ENCODE peak calls at places on chromosome 13, in nine cellular contexts. W is pancreas; P is kidney glomerular epithelial cell; Y is stimulated activated CD4-positive, alpha-beta T cell treated with anti-CD3 and anti-CD28 coated beads, Interleukin-4, amount 100 ng/mL, for 1 hour; A is iPS DF 19.7; U is activated T-cell treated with anti-CD3 and anti-CD28 coated beads for 48 hours; B is activated B cell treated with CpG ODN at 0.5 μM for 24 hours; K is hypothalamus; C is fibroblast of mammary gland. O is an unnamed sample.
A peak's percentile ranks its signal among the peaks of the same experiment; 100 is the strongest.

GRCh38 chr13:41610426-41610825 is 153.1 kb downstream of the RGCC start:
- DNase-seq in P (no peak), K (no peak), C (peak; percentile 91), B (no peak), U (no peak), Y (no peak), W (no peak), A (no peak), O (peak; percentile 99)

GRCh38 chr13:49436890-49437289 is 7.0 kb downstream of the CAB39L start:
- DNase-seq in A (no peak), C (peak; percentile 79), U (no peak), W (no peak), Y (no peak), K (no peak), P (peak; percentile 12), B (no peak), O (peak; percentile 70)

GRCh38 chr13:74025369-74025768 is 108.8 kb downstream of the KLF12 start:
- DNase-seq in U (no peak), A (no peak), P (no peak), Y (no peak), K (no peak), B (no peak), C (no peak), W (no peak), O (no peak)

GRCh38 chr13:79997244-79997643 is 343.7 kb downstream of the SPRY2 start:
- DNase-seq in A (no peak), B (no peak), C (no peak), U (no peak), Y (no peak), W (no peak), P (no peak), K (no peak), O (no peak)

GRCh38 chr13:97116754-97117153 is 105.4 kb upstream of the MBNL2 start:
- DNase-seq in K (no peak), U (no peak), B (no peak), W (no peak), P (peak; percentile 42), C (peak; percentile 74), Y (no peak), A (no peak), O (peak; percentile 60)

GRCh38 chr13:78596701-78597550 is 6.4 kb downstream of the POU4F1 start:
- DNase-seq in A (no peak), K (no peak), B (no peak), U (no peak), W (no peak), Y (no peak), C (no peak), P (no peak), O (no peak)

GRCh38 chr13:75908137-75908536 is 272.0 kb downstream of the LMO7 start:
- DNase-seq in C (peak; percentile 30), B (no peak), W (no peak), P (no peak), U (no peak), Y (no peak), A (no peak), K (no peak), O (no peak)

GRCh38 chr13:76609643-76610042 is 276.6 kb downstream of the KCTD12 start:
- DNase-seq in A (no peak), Y (no peak), P (no peak), W (no peak), K (no peak), C (peak; percentile 20), B (no peak), U (no peak), O (no peak)

GRCh38 chr13:78867655-78868054 is 208.7 kb upstream of the OBI1 start:
- DNase-seq in W (no peak), K (no peak), C (no peak), Y (no peak), U (no peak), B (no peak), A (no peak), P (no peak), O (no peak)

GRCh38 chr13:61664821-61665705 is 249.4 kb upstream of the PCDH20 start:
- DNase-seq in P (peak; percentile 56), W (no peak), B (no peak), K (no peak), C (no peak), Y (no peak), U (no peak), A (no peak), O (peak; percentile 18)

GRCh38 chr13:113967729-113968462 is 6.0 kb downstream of the C13orf46 start:
- DNase-seq in W (peak; percentile 74), C (no peak), U (no peak), Y (no peak), P (no peak), K (no peak), A (no peak), B (no peak), O (no peak)

GRCh38 chr13:44578064-44578394 is 1.9 kb upstream of the TSC22D1 start:
- DNase-seq in B (no peak), A (no peak), Y (no peak), C (peak; percentile 59), K (no peak), U (no peak), W (no peak), P (no peak), O (no peak)

GRCh38 chr13:113398963-113399754 is 35.2 kb upstream of the GRTP1 start:
- DNase-seq in C (no peak), P (no peak), A (no peak), W (no peak), B (no peak), U (no peak), K (no peak), Y (no peak), O (no peak)

GRCh38 chr13:74683411-74683810 is 549.2 kb upstream of the KLF12 start:
- DNase-seq in A (no peak), P (no peak), W (no peak), B (no peak), C (peak; percentile 9), Y (no peak), U (no peak), K (no peak), O (peak; percentile 22)

GRCh38 chr13:26709461-26709860 is 51.1 kb downstream of the GPR12 start:
- DNase-seq in C (no peak), K (no peak), Y (no peak), U (no peak), W (no peak), B (no peak), A (no peak), P (no peak), O (no peak)

GRCh38 chr13:23956106-23956505 is 58.8 kb upstream of the C1QTNF9B start:
- DNase-seq in C (peak; percentile 67), Y (no peak), A (no peak), U (no peak), K (no peak), P (peak; percentile 73), W (no peak), B (no peak), O (peak; percentile 41)

GRCh38 chr13:30616927-30617314 is 799 bp upstream of the USPL1 start:
- DNase-seq in C (peak; percentile 93), K (peak; percentile 69), W (peak; percentile 79), U (no peak), A (peak; percentile 40), Y (no peak), B (no peak), P (peak; percentile 77), O (peak; percentile 96)

GRCh38 chr13:50810998-50811397 is 32.5 kb downstream of the DLEU7 start:
- DNase-seq in K (no peak), B (no peak), C (no peak), Y (no peak), A (no peak), W (no peak), U (no peak), P (no peak), O (no peak)

GRCh38 chr13:51330741-51331140 is 8.8 kb upstream of the SERPINE3 start:
- DNase-seq in C (peak; percentile 49), Y (no peak), U (no peak), K (no peak), B (no peak), P (peak; percentile 82), W (no peak), A (no peak), O (peak; percentile 70)

GRCh38 chr13:68697551-68697950 is 1410.1 kb upstream of the ATXN8OS start:
- DNase-seq in C (no peak), W (no peak), A (no peak), P (no peak), U (no peak), B (no peak), Y (no peak), K (no peak), O (no peak)

GRCh38 chr13:99969934-99970760 is 1.4 kb downstream of the ZIC5 start:
- DNase-seq in U (no peak), P (no peak), K (no peak), Y (peak; percentile 52), W (no peak), A (no peak), B (no peak), C (peak; percentile 26), O (no peak)

GRCh38 chr13:107834717-107835116 is 380.6 kb downstream of the LIG4 start:
- DNase-seq in B (no peak), A (no peak), C (no peak), Y (no peak), U (no peak), W (no peak), P (peak; percentile 27), K (no peak), O (no peak)

GRCh38 chr13:112069727-112070300 is 2.9 kb downstream of the SOX1 start:
- DNase-seq in A (no peak), K (no peak), P (no peak), B (no peak), Y (no peak), W (no peak), C (no peak), U (no peak), O (no peak)

GRCh38 chr13:46086421-46086922 is 18.4 kb downstream of the CPB2 start:
- DNase-seq in U (no peak), A (no peak), C (no peak), Y (no peak), B (no peak), W (no peak), K (no peak), P (no peak), O (no peak)

GRCh38 chr13:59318320-59318930 is 845.3 kb downstream of the DIAPH3 start:
- DNase-seq in P (peak; percentile 36), C (peak; percentile 45), Y (peak; percentile 50), U (peak; percentile 30), W (peak; percentile 79), K (no peak), B (no peak), A (peak; percentile 25), O (peak; percentile 79)

GRCh38 chr13:75481176-75482069 is 546 bp downstream of the TBC1D4 start:
- DNase-seq in W (peak; percentile 39), A (no peak), C (no peak), B (peak; percentile 34), K (peak; percentile 29), U (peak; percentile 8), Y (peak; percentile 19), P (no peak), O (no peak)

GRCh38 chr13:41054212-41054877 is 7.0 kb upstream of the WBP4 start:
- DNase-seq in Y (no peak), P (peak; percentile 52), K (no peak), W (no peak), U (no peak), A (no peak), C (peak; percentile 77), B (no peak), O (peak; percentile 64)

GRCh38 chr13:114077121-114077937 is 55.1 kb downstream of the RASA3 start:
- DNase-seq in U (no peak), Y (no peak), K (no peak), B (no peak), W (no peak), P (no peak), C (no peak), A (no peak), O (no peak)

GRCh38 chr13:30610311-30610710 is 7.4 kb upstream of the USPL1 start:
- DNase-seq in P (no peak), A (no peak), U (no peak), C (no peak), Y (no peak), W (no peak), B (no peak), K (no peak), O (no peak)

GRCh38 chr13:46721054-46721453 is 75.9 kb downstream of the ESD start:
- DNase-seq in C (peak; percentile 57), B (no peak), K (no peak), P (peak; percentile 50), Y (peak; percentile 38), U (peak; percentile 4), A (no peak), W (peak; percentile 20), O (peak; percentile 68)

GRCh38 chr13:52599037-52599852 is 43.0 kb upstream of the HNRNPA1L2 start:
- DNase-seq in U (no peak), A (no peak), W (no peak), K (no peak), B (no peak), P (peak; percentile 47), C (peak; percentile 79), Y (no peak), O (peak; percentile 79)